ENCODE peak calls at places on chromosomes 2 and 18, in six cellular contexts. H is GM12891, T is K562, Y is HepG2, C is H1, G is GM12878. P is an unnamed sample.

GRCh38 chr2:58266211-58266610 is 25.1 kb upstream of the FANCL start:
- DNase-seq in H (no peak), T (no peak), Y (no peak), C (no peak), G (no peak), P (no peak)

GRCh38 chr18:3405713-3406112 is 44.3 kb upstream of the TGIF1 start:
- DNase-seq in H (no peak), T (no peak), Y (no peak), C (no peak), G (no peak), P (no peak)

GRCh38 chr2:215540646-215541045 is 104.8 kb upstream of the FN1 start:
- DNase-seq in H (no peak), T (no peak), Y (no peak), C (no peak), G (no peak), P (no peak)

GRCh38 chr2:39620067-39620466 is 45.6 kb upstream of the TMEM178A start:
- DNase-seq in H (no peak), T (peak), Y (peak), C (no peak), G (no peak), P (no peak)

GRCh38 chr2:129738799-129739198 is 240.7 kb upstream of the RAB6C start:
- DNase-seq in H (no peak), T (no peak), Y (no peak), C (no peak), G (no peak), P (no peak)

GRCh38 chr2:182858671-182859070 is 7.8 kb downstream of the FRZB start:
- DNase-seq in H (no peak), T (no peak), Y (no peak), C (no peak), G (no peak), P (no peak)

GRCh38 chr2:5391361-5391760 is 300.8 kb upstream of the SOX11 start:
- DNase-seq in H (no peak), T (no peak), Y (no peak), C (no peak), G (no peak), P (no peak)

GRCh38 chr2:169741-170140 is 94.1 kb downstream of the SH3YL1 start:
- DNase-seq in H (no peak), T (no peak), Y (no peak), C (no peak), G (no peak), P (no peak)

GRCh38 chr2:163467206-163467605 is 268.6 kb downstream of the FIGN start:
- DNase-seq in H (no peak), T (no peak), Y (no peak), C (no peak), G (no peak), P (no peak)

GRCh38 chr2:189466046-189466445 is 24.8 kb downstream of the WDR75 start:
- DNase-seq in H (no peak), T (no peak), Y (no peak), C (no peak), G (no peak), P (no peak)

DNA sequence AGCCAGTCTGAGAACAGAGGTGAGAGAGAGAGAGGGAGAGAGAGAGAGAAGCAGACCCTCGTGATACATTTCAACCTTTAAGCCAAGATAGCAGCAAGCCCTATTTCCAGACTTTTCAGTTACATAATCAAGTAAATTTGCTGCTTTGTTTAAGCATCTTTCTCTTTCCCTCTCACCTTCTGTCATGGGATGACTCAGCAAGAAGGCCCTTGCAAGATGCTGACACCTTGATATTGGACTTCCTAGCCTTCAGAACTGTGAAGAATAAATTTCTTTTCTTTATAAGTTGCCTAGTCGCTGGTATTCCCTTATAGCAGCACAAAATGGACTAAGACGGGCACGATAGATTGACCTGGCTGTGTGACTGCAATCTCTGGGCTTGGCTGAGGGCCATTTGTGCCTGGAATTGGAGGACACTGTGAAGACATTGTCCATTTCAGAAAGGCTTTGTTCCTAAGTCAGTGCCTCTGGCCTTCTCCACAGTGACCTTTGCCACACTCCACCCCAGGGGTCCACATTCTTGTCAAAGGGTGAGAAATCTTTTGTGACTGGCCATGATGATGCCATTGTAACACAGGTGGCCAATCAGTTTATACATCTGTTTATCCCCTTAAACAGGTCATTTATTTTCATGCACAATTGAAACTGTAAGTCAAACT is 51.3 kb upstream of the ITSN2 start:
- DNase-seq in H (no peak), T (no peak), Y (no peak), C (no peak), G (no peak), P (no peak)
- TF ChIP-seq TAF1 in H (no peak), T (no peak), Y (no peak), C (no peak), G (no peak), P (no peak)

GRCh38 chr2:168545439-168546082 is 89.5 kb downstream of the CERS6 start:
- DNase-seq in H (no peak), T (no peak), Y (no peak), C (peak), G (no peak), P (no peak)

GRCh38 chr2:168555283-168555682 is 99.2 kb downstream of the CERS6 start:
- DNase-seq in H (no peak), T (no peak), Y (no peak), C (no peak), G (no peak), P (no peak)

GRCh38 chr2:168552450-168552856 is 96.4 kb downstream of the CERS6 start:
- DNase-seq in H (peak), T (no peak), Y (no peak), C (peak), G (peak), P (peak)

DNA sequence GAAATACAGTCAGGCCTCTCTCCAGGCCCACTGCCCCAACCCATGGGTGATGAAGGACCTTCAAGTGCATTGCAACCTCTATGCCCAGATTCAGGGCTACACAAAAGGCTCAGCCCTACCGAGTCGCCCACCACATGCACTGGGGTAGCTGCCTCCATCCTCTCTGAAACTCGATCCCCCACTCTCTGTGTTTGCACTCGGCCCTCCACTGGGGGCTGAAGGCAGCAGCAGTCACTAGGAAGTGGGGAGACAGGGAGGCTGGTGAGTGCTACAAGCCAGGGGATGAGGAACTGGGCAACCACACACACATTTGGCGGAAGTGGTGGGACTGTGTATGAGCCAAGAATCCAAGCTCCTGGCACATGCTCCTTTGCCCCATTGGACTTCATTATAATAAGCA is 94.6 kb downstream of the CERS6 start:
- DNase-seq in H (no peak), T (no peak), Y (no peak), C (peak), G (no peak), P (no peak)
- TF ChIP-seq POLR2AphosphoS5 in H (no peak), T (no peak), Y (no peak), C (no peak), G (no peak), P (no peak)

GRCh38 chr2:32627901-32628645 is at the start of gene TTC27:
- DNase-seq in H (peak), T (peak), Y (peak), C (peak), G (peak), P (peak)
- TF ChIP-seq POLR2A in H (peak), T (peak), Y (peak), C (peak), G (peak), P (peak)

GRCh38 chr18:46425511-46425910 is 231.5 kb downstream of the LOXHD1 start:
- DNase-seq in H (no peak), T (no peak), Y (no peak), C (no peak), G (no peak), P (no peak)

GRCh38 chr18:46422552-46423055 is 234.4 kb downstream of the LOXHD1 start:
- DNase-seq in H (no peak), T (no peak), Y (no peak), C (no peak), G (no peak), P (no peak)

GRCh38 chr18:46426311-46427047 is 230.5 kb downstream of the LOXHD1 start:
- DNase-seq in H (no peak), T (no peak), Y (no peak), C (no peak), G (no peak), P (no peak)

GRCh38 chr18:46423226-46423805 is 233.7 kb downstream of the LOXHD1 start:
- DNase-seq in H (no peak), T (no peak), Y (no peak), C (no peak), G (no peak), P (no peak)

DNA sequence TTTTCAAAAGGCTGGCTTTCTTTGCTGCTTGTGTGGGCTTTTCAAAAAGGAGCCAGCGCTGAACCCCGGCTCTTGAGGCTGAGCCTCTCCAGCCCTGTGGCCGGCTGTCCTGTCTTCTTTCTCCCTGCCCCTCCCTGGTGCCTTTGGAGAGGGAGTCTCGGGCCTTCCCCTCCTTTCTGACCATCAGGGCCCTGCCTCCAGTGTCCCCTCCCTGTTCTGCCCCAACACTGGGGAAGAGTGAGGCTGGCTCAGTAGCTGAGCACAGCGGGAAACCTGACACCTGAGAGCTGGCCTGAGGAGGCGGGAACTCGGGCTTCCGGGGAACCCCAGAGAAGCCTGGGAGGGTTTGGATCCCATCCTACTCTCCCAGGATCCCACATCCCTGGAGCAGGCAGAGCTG is 232.1 kb downstream of the LOXHD1 start:
- DNase-seq in H (no peak), T (no peak), Y (no peak), C (no peak), G (no peak), P (no peak)
- TF ChIP-seq TAF1 in H (no peak), T (no peak), Y (no peak), C (no peak), G (no peak), P (no peak)

DNA sequence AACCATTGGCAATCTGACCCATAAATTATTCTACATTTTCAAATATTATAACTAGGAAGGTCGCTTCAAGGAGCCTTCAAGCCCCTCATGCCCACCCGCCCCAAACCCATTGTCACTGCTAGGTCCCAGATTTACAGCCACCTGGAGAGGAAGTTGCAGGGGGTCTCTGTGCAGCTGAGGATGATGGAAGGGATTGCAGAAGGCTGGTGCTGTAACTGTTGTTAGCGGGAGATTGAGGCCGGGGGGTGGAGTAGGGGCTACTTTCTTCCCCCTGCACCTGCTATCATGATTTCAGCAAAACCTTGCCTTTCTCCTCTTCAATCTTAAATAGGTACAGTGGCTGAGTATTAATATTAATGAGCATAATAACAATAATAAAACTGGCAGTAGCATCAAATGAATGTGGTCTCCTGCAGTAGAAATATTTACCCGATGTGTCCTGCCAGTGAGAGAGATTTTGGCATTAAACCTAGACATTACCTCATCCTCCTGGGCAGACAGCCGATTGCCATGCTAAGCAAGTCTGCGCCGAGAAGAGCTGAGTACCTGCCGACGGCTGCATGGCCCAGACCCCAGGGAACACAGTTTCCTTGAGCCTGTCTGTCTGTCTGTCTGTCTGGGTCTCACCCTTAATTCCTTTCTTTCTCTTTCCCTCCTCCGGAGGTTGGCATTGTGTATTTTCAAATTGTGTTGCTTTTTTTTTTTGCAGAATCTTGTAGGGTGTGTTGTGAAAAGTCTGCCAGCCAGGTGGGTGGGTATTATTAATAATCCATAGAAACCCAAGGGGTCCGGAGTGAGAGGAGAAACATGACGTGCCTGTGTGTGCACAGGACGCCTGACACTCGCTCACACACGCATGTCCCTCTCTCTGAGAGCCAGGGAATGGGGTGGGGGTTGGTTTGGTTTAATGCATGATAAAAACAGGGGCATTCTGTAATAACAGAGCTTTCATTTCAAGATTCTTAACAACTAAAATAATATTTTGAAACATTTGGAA is 225.2 kb downstream of the FAM210A start:
- DNase-seq in H (no peak), T (no peak), Y (no peak), C (no peak), G (no peak), P (no peak)
- TF ChIP-seq POLR2AphosphoS5 in H (no peak), T (no peak), Y (no peak), C (no peak), G (no peak), P (no peak)

GRCh38 chr2:176130153-176130916 is 830 bp downstream of the HOXD8 start:
- DNase-seq in H (no peak), T (peak), Y (no peak), C (no peak), G (no peak), P (no peak)
- TF ChIP-seq POLR2A in H (no peak), T (no peak), Y (no peak), C (no peak), G (no peak), P (no peak)

P was measured in GM12892.